ENCODE peak calls at places on chromosomes 13 and 19, in nine cellular contexts. One of them, this sample, is unnamed.
A peak's percentile ranks its signal among the peaks of the same experiment; 100 is the strongest.

GRCh38 chr13:30803791-30804190 is 68.4 kb downstream of the ALOX5AP start:
- DNase-seq in MM.1S: no peak
- DNase-seq in OCI-LY7: no peak
- DNase-seq in neural progenitor cell: no peak
- DNase-seq in hepatocyte: no peak
- DNase-seq in PC-3: no peak
- DNase-seq in GM23248: no peak
- DNase-seq in HCT116: no peak
- DNase-seq in SK-N-SH: no peak
- DNase-seq in this sample: no peak

GRCh38 chr13:35987572-35988513 is 143.3 kb downstream of the DCLK1 start:
- DNase-seq in MM.1S: no peak
- DNase-seq in OCI-LY7: no peak
- DNase-seq in neural progenitor cell: no peak
- DNase-seq in hepatocyte: no peak
- DNase-seq in PC-3: no peak
- DNase-seq in GM23248: no peak
- DNase-seq in HCT116: no peak
- DNase-seq in SK-N-SH: no peak
- DNase-seq in this sample: peak; percentile 63

GRCh38 chr19:390386-391198 is 18.4 kb downstream of the C2CD4C start:
- DNase-seq in MM.1S: no peak
- DNase-seq in OCI-LY7: no peak
- DNase-seq in neural progenitor cell: no peak
- DNase-seq in hepatocyte: no peak
- DNase-seq in PC-3: no peak
- DNase-seq in GM23248: no peak
- DNase-seq in HCT116: no peak
- DNase-seq in SK-N-SH: peak; percentile 39
- DNase-seq in this sample: no peak

GRCh38 chr19:29530549-29531457 is 5.0 kb downstream of the VSTM2B start:
- DNase-seq in MM.1S: no peak
- DNase-seq in OCI-LY7: no peak
- DNase-seq in neural progenitor cell: peak; percentile 54
- DNase-seq in hepatocyte: no peak
- DNase-seq in PC-3: no peak
- DNase-seq in GM23248: no peak
- DNase-seq in HCT116: no peak
- DNase-seq in SK-N-SH: no peak
- DNase-seq in this sample: peak; percentile 27

GRCh38 chr19:58397533-58398037 is 2.1 kb downstream of the RNF225 start:
- DNase-seq in MM.1S: no peak
- DNase-seq in OCI-LY7: no peak
- DNase-seq in neural progenitor cell: no peak
- DNase-seq in hepatocyte: no peak
- DNase-seq in PC-3: no peak
- DNase-seq in GM23248: peak; percentile 25
- DNase-seq in HCT116: no peak
- DNase-seq in SK-N-SH: no peak
- DNase-seq in this sample: no peak

GRCh38 chr13:74217816-74218215 is 83.6 kb upstream of the KLF12 start:
- DNase-seq in MM.1S: no peak
- DNase-seq in OCI-LY7: no peak
- DNase-seq in neural progenitor cell: no peak
- DNase-seq in hepatocyte: no peak
- DNase-seq in PC-3: no peak
- DNase-seq in GM23248: peak; percentile 67
- DNase-seq in HCT116: no peak
- DNase-seq in SK-N-SH: no peak
- DNase-seq in this sample: no peak

GRCh38 chr13:69319659-69320058 is 788.0 kb upstream of the ATXN8OS start:
- DNase-seq in MM.1S: peak; percentile 14
- DNase-seq in OCI-LY7: no peak
- DNase-seq in neural progenitor cell: no peak
- DNase-seq in hepatocyte: no peak
- DNase-seq in PC-3: no peak
- DNase-seq in GM23248: no peak
- DNase-seq in HCT116: no peak
- DNase-seq in SK-N-SH: no peak
- DNase-seq in this sample: no peak

GRCh38 chr19:44792286-44792685 is 14.6 kb downstream of the CBLC start:
- DNase-seq in MM.1S: no peak
- DNase-seq in OCI-LY7: peak; percentile 74
- DNase-seq in neural progenitor cell: no peak
- DNase-seq in hepatocyte: no peak
- DNase-seq in PC-3: no peak
- DNase-seq in GM23248: no peak
- DNase-seq in HCT116: no peak
- DNase-seq in SK-N-SH: no peak
- DNase-seq in this sample: no peak

GRCh38 chr13:34108396-34108795 is 290.4 kb downstream of the RFC3 start:
- DNase-seq in MM.1S: no peak
- DNase-seq in OCI-LY7: no peak
- DNase-seq in neural progenitor cell: no peak
- DNase-seq in hepatocyte: peak; percentile 19
- DNase-seq in PC-3: peak; percentile 11
- DNase-seq in GM23248: no peak
- DNase-seq in HCT116: no peak
- DNase-seq in SK-N-SH: no peak
- DNase-seq in this sample: no peak

GRCh38 chr13:78323040-78323439 is 280.3 kb downstream of the POU4F1 start:
- DNase-seq in MM.1S: no peak
- DNase-seq in OCI-LY7: no peak
- DNase-seq in neural progenitor cell: no peak
- DNase-seq in hepatocyte: no peak
- DNase-seq in PC-3: no peak
- DNase-seq in GM23248: no peak
- DNase-seq in HCT116: no peak
- DNase-seq in SK-N-SH: no peak
- DNase-seq in this sample: no peak

GRCh38 chr13:45121421-45121820 is 1.1 kb downstream of the GTF2F2 start:
- DNase-seq in MM.1S: peak; percentile 9
- DNase-seq in OCI-LY7: peak; percentile 56
- DNase-seq in neural progenitor cell: peak; percentile 36
- DNase-seq in hepatocyte: peak; percentile 33
- DNase-seq in PC-3: peak; percentile 30
- DNase-seq in GM23248: peak; percentile 65
- DNase-seq in HCT116: peak; percentile 16
- DNase-seq in SK-N-SH: peak; percentile 17
- DNase-seq in this sample: peak; percentile 54

GRCh38 chr19:12757544-12758274 is 6.1 kb downstream of the BEST2 start:
- DNase-seq in MM.1S: peak; percentile 40
- DNase-seq in OCI-LY7: peak; percentile 35
- DNase-seq in neural progenitor cell: peak; percentile 90
- DNase-seq in hepatocyte: peak; percentile 85
- DNase-seq in PC-3: peak; percentile 90
- DNase-seq in GM23248: peak; percentile 87
- DNase-seq in HCT116: peak; percentile 52
- DNase-seq in SK-N-SH: peak; percentile 94
- DNase-seq in this sample: peak; percentile 91

GRCh38 chr19:17889609-17890214 is 18.0 kb downstream of the SLC5A5 start:
- DNase-seq in MM.1S: no peak
- DNase-seq in OCI-LY7: no peak
- DNase-seq in neural progenitor cell: peak; percentile 87
- DNase-seq in hepatocyte: peak; percentile 79
- DNase-seq in PC-3: peak; percentile 67
- DNase-seq in GM23248: peak; percentile 63
- DNase-seq in HCT116: no peak
- DNase-seq in SK-N-SH: no peak
- DNase-seq in this sample: peak; percentile 90

GRCh38 chr13:26956532-26957142 is 196.1 kb upstream of the GPR12 start:
- DNase-seq in MM.1S: no peak
- DNase-seq in OCI-LY7: no peak
- DNase-seq in neural progenitor cell: no peak
- DNase-seq in hepatocyte: peak; percentile 66
- DNase-seq in PC-3: no peak
- DNase-seq in GM23248: no peak
- DNase-seq in HCT116: no peak
- DNase-seq in SK-N-SH: no peak
- DNase-seq in this sample: no peak

GRCh38 chr13:50934735-50935419 is 25.3 kb downstream of the RNASEH2B start:
- DNase-seq in MM.1S: no peak
- DNase-seq in OCI-LY7: no peak
- DNase-seq in neural progenitor cell: no peak
- DNase-seq in hepatocyte: no peak
- DNase-seq in PC-3: no peak
- DNase-seq in GM23248: no peak
- DNase-seq in HCT116: no peak
- DNase-seq in SK-N-SH: no peak
- DNase-seq in this sample: no peak

GRCh38 chr13:29583073-29583785 is 12.3 kb downstream of the SLC7A1 start:
- DNase-seq in MM.1S: no peak
- DNase-seq in OCI-LY7: no peak
- DNase-seq in neural progenitor cell: no peak
- DNase-seq in hepatocyte: no peak
- DNase-seq in PC-3: peak; percentile 62
- DNase-seq in GM23248: peak; percentile 90
- DNase-seq in HCT116: no peak
- DNase-seq in SK-N-SH: no peak
- DNase-seq in this sample: no peak

GRCh38 chr13:90084684-90085290 is 1262.7 kb upstream of the MIR17HG start:
- DNase-seq in MM.1S: no peak
- DNase-seq in OCI-LY7: no peak
- DNase-seq in neural progenitor cell: no peak
- DNase-seq in hepatocyte: no peak
- DNase-seq in PC-3: no peak
- DNase-seq in GM23248: peak; percentile 71
- DNase-seq in HCT116: no peak
- DNase-seq in SK-N-SH: no peak
- DNase-seq in this sample: no peak
- TF ChIP-seq EZH2phosphoT487 in MM.1S: no peak
- TF ChIP-seq EZH2phosphoT487 in OCI-LY7: no peak
- TF ChIP-seq EZH2phosphoT487 in neural progenitor cell: no peak
- TF ChIP-seq EZH2phosphoT487 in hepatocyte: no peak
- TF ChIP-seq EZH2phosphoT487 in PC-3: no peak
- TF ChIP-seq EZH2phosphoT487 in GM23248: no peak
- TF ChIP-seq EZH2phosphoT487 in HCT116: no peak
- TF ChIP-seq EZH2phosphoT487 in SK-N-SH: no peak
- TF ChIP-seq EZH2phosphoT487 in this sample: no peak

GRCh38 chr13:94123543-94123942 is 355.9 kb downstream of the DCT start:
- DNase-seq in MM.1S: no peak
- DNase-seq in OCI-LY7: no peak
- DNase-seq in neural progenitor cell: no peak
- DNase-seq in hepatocyte: no peak
- DNase-seq in PC-3: no peak
- DNase-seq in GM23248: no peak
- DNase-seq in HCT116: no peak
- DNase-seq in SK-N-SH: no peak
- DNase-seq in this sample: no peak

GRCh38 chr13:94122300-94122699 is 357.2 kb downstream of the DCT start:
- DNase-seq in MM.1S: no peak
- DNase-seq in OCI-LY7: no peak
- DNase-seq in neural progenitor cell: no peak
- DNase-seq in hepatocyte: no peak
- DNase-seq in PC-3: peak; percentile 29
- DNase-seq in GM23248: no peak
- DNase-seq in HCT116: no peak
- DNase-seq in SK-N-SH: no peak
- DNase-seq in this sample: no peak

GRCh38 chr13:94120878-94121277 is 358.6 kb downstream of the DCT start:
- DNase-seq in MM.1S: no peak
- DNase-seq in OCI-LY7: no peak
- DNase-seq in neural progenitor cell: no peak
- DNase-seq in hepatocyte: no peak
- DNase-seq in PC-3: no peak
- DNase-seq in GM23248: no peak
- DNase-seq in HCT116: no peak
- DNase-seq in SK-N-SH: no peak
- DNase-seq in this sample: no peak

GRCh38 chr13:94119360-94119936 is 360.0 kb downstream of the DCT start:
- DNase-seq in MM.1S: no peak
- DNase-seq in OCI-LY7: no peak
- DNase-seq in neural progenitor cell: no peak
- DNase-seq in hepatocyte: peak; percentile 60
- DNase-seq in PC-3: no peak
- DNase-seq in GM23248: no peak
- DNase-seq in HCT116: no peak
- DNase-seq in SK-N-SH: no peak
- DNase-seq in this sample: no peak

GRCh38 chr13:94121686-94122085 is 357.8 kb downstream of the DCT start:
- DNase-seq in MM.1S: no peak
- DNase-seq in OCI-LY7: no peak
- DNase-seq in neural progenitor cell: no peak
- DNase-seq in hepatocyte: no peak
- DNase-seq in PC-3: peak; percentile 32
- DNase-seq in GM23248: peak; percentile 67
- DNase-seq in HCT116: no peak
- DNase-seq in SK-N-SH: no peak
- DNase-seq in this sample: no peak
- TF ChIP-seq EZH2phosphoT487 in MM.1S: no peak
- TF ChIP-seq EZH2phosphoT487 in OCI-LY7: no peak
- TF ChIP-seq EZH2phosphoT487 in neural progenitor cell: no peak
- TF ChIP-seq EZH2phosphoT487 in hepatocyte: no peak
- TF ChIP-seq EZH2phosphoT487 in PC-3: no peak
- TF ChIP-seq EZH2phosphoT487 in GM23248: no peak
- TF ChIP-seq EZH2phosphoT487 in HCT116: no peak
- TF ChIP-seq EZH2phosphoT487 in SK-N-SH: no peak
- TF ChIP-seq EZH2phosphoT487 in this sample: no peak

GRCh38 chr13:84672616-84673015 is 790.3 kb upstream of the SLITRK1 start:
- DNase-seq in MM.1S: no peak
- DNase-seq in OCI-LY7: no peak
- DNase-seq in neural progenitor cell: no peak
- DNase-seq in hepatocyte: no peak
- DNase-seq in PC-3: peak; percentile 33
- DNase-seq in GM23248: no peak
- DNase-seq in HCT116: no peak
- DNase-seq in SK-N-SH: no peak
- DNase-seq in this sample: no peak

GRCh38 chr13:84670245-84670644 is 788.0 kb upstream of the SLITRK1 start:
- DNase-seq in MM.1S: no peak
- DNase-seq in OCI-LY7: no peak
- DNase-seq in neural progenitor cell: peak; percentile 13
- DNase-seq in hepatocyte: no peak
- DNase-seq in PC-3: no peak
- DNase-seq in GM23248: no peak
- DNase-seq in HCT116: no peak
- DNase-seq in SK-N-SH: no peak
- DNase-seq in this sample: no peak

GRCh38 chr13:84668637-84669036 is 786.4 kb upstream of the SLITRK1 start:
- DNase-seq in MM.1S: no peak
- DNase-seq in OCI-LY7: no peak
- DNase-seq in neural progenitor cell: no peak
- DNase-seq in hepatocyte: peak; percentile 16
- DNase-seq in PC-3: no peak
- DNase-seq in GM23248: no peak
- DNase-seq in HCT116: no peak
- DNase-seq in SK-N-SH: no peak
- DNase-seq in this sample: no peak
- TF ChIP-seq EZH2phosphoT487 in MM.1S: no peak
- TF ChIP-seq EZH2phosphoT487 in OCI-LY7: no peak
- TF ChIP-seq EZH2phosphoT487 in neural progenitor cell: no peak
- TF ChIP-seq EZH2phosphoT487 in hepatocyte: no peak
- TF ChIP-seq EZH2phosphoT487 in PC-3: no peak
- TF ChIP-seq EZH2phosphoT487 in GM23248: no peak
- TF ChIP-seq EZH2phosphoT487 in HCT116: no peak
- TF ChIP-seq EZH2phosphoT487 in SK-N-SH: no peak
- TF ChIP-seq EZH2phosphoT487 in this sample: no peak

DNA sequence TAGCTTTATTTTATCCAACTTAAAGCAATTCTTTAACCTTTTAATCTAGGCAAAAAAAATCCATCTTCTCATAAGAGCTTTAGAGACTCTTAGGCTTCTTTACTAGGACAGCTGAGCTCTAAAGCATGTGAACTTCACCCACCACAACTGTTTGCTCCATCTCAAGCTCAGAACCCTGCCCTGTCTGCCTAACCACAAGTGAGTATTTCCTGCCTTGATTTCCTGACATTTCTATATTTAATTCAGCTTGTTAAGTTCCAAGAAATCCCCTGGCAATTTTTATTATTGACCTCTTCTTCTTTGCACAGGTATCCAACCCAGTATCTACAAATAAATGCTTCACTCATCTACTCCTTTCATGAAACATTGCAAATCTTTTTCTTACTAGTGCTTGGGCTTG is 21.1 kb upstream of the CEACAM21 start:
- DNase-seq in MM.1S: peak; percentile 71
- DNase-seq in OCI-LY7: no peak
- DNase-seq in neural progenitor cell: no peak
- DNase-seq in hepatocyte: no peak
- DNase-seq in PC-3: no peak
- DNase-seq in GM23248: no peak
- DNase-seq in HCT116: no peak
- DNase-seq in SK-N-SH: no peak
- DNase-seq in this sample: no peak
- TF ChIP-seq EZH2phosphoT487 in MM.1S: no peak
- TF ChIP-seq EZH2phosphoT487 in OCI-LY7: no peak
- TF ChIP-seq EZH2phosphoT487 in neural progenitor cell: no peak
- TF ChIP-seq EZH2phosphoT487 in hepatocyte: no peak
- TF ChIP-seq EZH2phosphoT487 in PC-3: no peak
- TF ChIP-seq EZH2phosphoT487 in GM23248: no peak
- TF ChIP-seq EZH2phosphoT487 in HCT116: no peak
- TF ChIP-seq EZH2phosphoT487 in SK-N-SH: no peak
- TF ChIP-seq EZH2phosphoT487 in this sample: no peak

This sample was measured in GM23338.